ENCODE peak calls at places on chromosome 17, in eight cellular contexts. G is NCI-H774; L is psoas muscle; E is RPMI7951; B is NCI-H2029; F is HS-5; V is PC-9; N is effector CD4-positive, alpha-beta T cell. I is an unnamed sample.

GRCh38 chr17:66313995-66314659 is 11.7 kb downstream of the PRKCA start:
- DNase-seq in G (no peak), L (no peak), E (no peak), B (no peak), N (no peak), F (no peak), V (no peak), I (no peak)

GRCh38 chr17:62592305-62593099 is 35.0 kb upstream of the MRC2 start:
- DNase-seq in E (no peak), N (no peak), B (no peak), G (no peak), F (no peak), L (no peak), V (no peak), I (no peak)

GRCh38 chr17:39527220-39527813 is 66.0 kb downstream of the CDK12 start:
- DNase-seq in N (no peak), B (no peak), L (no peak), V (no peak), G (no peak), E (peak), F (no peak), I (no peak)

GRCh38 chr17:78168906-78169793 is 769 bp downstream of the SYNGR2 start:
- DNase-seq in G (no peak), F (no peak), B (peak), L (peak), N (peak), V (peak), E (peak), I (peak)

GRCh38 chr17:77208217-77208808 is 67.5 kb downstream of the SEC14L1 start:
- DNase-seq in B (no peak), V (no peak), E (peak), F (no peak), L (no peak), G (peak), N (no peak), I (no peak)

GRCh38 chr17:42363767-42364585 is 24.3 kb downstream of the STAT3 start:
- DNase-seq in F (no peak), V (no peak), N (no peak), L (no peak), B (no peak), E (peak), G (no peak), I (no peak)

GRCh38 chr17:63309021-63309420 is 137.1 kb downstream of the CYB561 start:
- DNase-seq in G (no peak), B (no peak), F (no peak), E (peak), N (no peak), V (no peak), L (no peak), I (no peak)

GRCh38 chr17:31743767-31744166 is 115.3 kb downstream of the COPRS start:
- DNase-seq in V (no peak), B (no peak), E (peak), L (no peak), N (no peak), G (no peak), F (no peak), I (peak)

GRCh38 chr17:17635126-17635525 is 43.6 kb upstream of the PEMT start:
- DNase-seq in L (no peak), E (no peak), G (no peak), F (no peak), N (no peak), B (no peak), V (no peak), I (no peak)

GRCh38 chr17:81868674-81869220 is 2.4 kb downstream of the ARHGDIA start:
- DNase-seq in G (no peak), N (no peak), L (peak), F (no peak), B (no peak), V (peak), E (peak), I (peak)

GRCh38 chr17:82492647-82493516 is 26.6 kb upstream of the FOXK2 start:
- DNase-seq in L (peak), F (peak), N (no peak), E (peak), B (no peak), G (no peak), V (peak), I (no peak)

GRCh38 chr17:66018786-66019185 is 173.1 kb downstream of the CEP112 start:
- DNase-seq in V (no peak), G (peak), E (no peak), L (no peak), N (no peak), B (peak), F (no peak), I (no peak)

GRCh38 chr17:76191891-76192290 is 48.4 kb downstream of the RNF157 start:
- DNase-seq in L (no peak), G (no peak), B (no peak), N (peak), V (no peak), F (no peak), E (no peak), I (no peak)

GRCh38 chr17:60554377-60554788 is 28.3 kb upstream of the APPBP2 start:
- DNase-seq in B (no peak), E (peak), V (peak), G (no peak), F (peak), L (no peak), N (no peak), I (no peak)

GRCh38 chr17:78971764-78972506 is 7.8 kb downstream of the LGALS3BP start:
- DNase-seq in B (no peak), L (no peak), G (no peak), N (no peak), E (no peak), F (no peak), V (no peak), I (peak)

GRCh38 chr17:70119961-70120360 is 44.9 kb downstream of the KCNJ16 start:
- DNase-seq in V (no peak), F (no peak), L (no peak), B (no peak), G (no peak), N (no peak), E (peak), I (no peak)

GRCh38 chr17:81371910-81372760 is 23.1 kb upstream of the BAHCC1 start:
- DNase-seq in N (no peak), L (peak), G (no peak), F (no peak), E (no peak), B (no peak), V (peak), I (peak)